ENCODE peak calls at places on chromosomes 4 and X, in six cellular contexts. One of them, this sample, is unnamed.

GRCh38 chrX:110415440-110416167 is 57.0 kb downstream of the RTL9 start:
- DNase-seq in CD4-positive, alpha-beta T cell: no peak
- DNase-seq in B cell: no peak
- DNase-seq in fibroblast of mammary gland: peak
- DNase-seq in neural progenitor cell: no peak
- DNase-seq in MM.1S: no peak
- DNase-seq in this sample: no peak

GRCh38 chr4:128571747-128572146 is 237.8 kb upstream of the JADE1 start:
- DNase-seq in fibroblast of mammary gland: peak
- DNase-seq in MM.1S: peak
- DNase-seq in CD4-positive, alpha-beta T cell: no peak
- DNase-seq in B cell: no peak
- DNase-seq in neural progenitor cell: no peak
- DNase-seq in this sample: peak

GRCh38 chrX:8052909-8053308 is 118.2 kb downstream of the VCX2 start:
- DNase-seq in CD4-positive, alpha-beta T cell: no peak
- DNase-seq in fibroblast of mammary gland: no peak
- DNase-seq in neural progenitor cell: no peak
- DNase-seq in B cell: no peak
- DNase-seq in MM.1S: no peak
- DNase-seq in this sample: no peak

GRCh38 chr4:159256037-159256436 is 153.2 kb downstream of the RAPGEF2 start:
- DNase-seq in CD4-positive, alpha-beta T cell: no peak
- DNase-seq in fibroblast of mammary gland: no peak
- DNase-seq in MM.1S: no peak
- DNase-seq in neural progenitor cell: no peak
- DNase-seq in B cell: no peak
- DNase-seq in this sample: no peak

GRCh38 chrX:150227873-150228272 is 135.2 kb upstream of the MAMLD1 start:
- DNase-seq in CD4-positive, alpha-beta T cell: no peak
- DNase-seq in fibroblast of mammary gland: no peak
- DNase-seq in MM.1S: no peak
- DNase-seq in B cell: no peak
- DNase-seq in neural progenitor cell: no peak
- DNase-seq in this sample: no peak

GRCh38 chrX:15816886-15817285 is 26.6 kb downstream of the ZRSR2 start:
- DNase-seq in B cell: no peak
- DNase-seq in CD4-positive, alpha-beta T cell: no peak
- DNase-seq in MM.1S: peak
- DNase-seq in neural progenitor cell: no peak
- DNase-seq in fibroblast of mammary gland: no peak
- DNase-seq in this sample: no peak

GRCh38 chr4:55906323-55906722 is 42.4 kb upstream of the CEP135 start:
- DNase-seq in MM.1S: no peak
- DNase-seq in CD4-positive, alpha-beta T cell: no peak
- DNase-seq in B cell: no peak
- DNase-seq in neural progenitor cell: no peak
- DNase-seq in fibroblast of mammary gland: no peak
- DNase-seq in this sample: no peak

GRCh38 chr4:152579107-152579764 is 43.3 kb upstream of the FBXW7 start:
- DNase-seq in MM.1S: no peak
- DNase-seq in CD4-positive, alpha-beta T cell: no peak
- DNase-seq in B cell: no peak
- DNase-seq in neural progenitor cell: no peak
- DNase-seq in fibroblast of mammary gland: no peak
- DNase-seq in this sample: no peak

GRCh38 chr4:175790067-175790466 is 22.0 kb downstream of the GPM6A start:
- DNase-seq in B cell: no peak
- DNase-seq in neural progenitor cell: peak
- DNase-seq in fibroblast of mammary gland: no peak
- DNase-seq in CD4-positive, alpha-beta T cell: no peak
- DNase-seq in MM.1S: no peak
- DNase-seq in this sample: no peak

GRCh38 chr4:99817310-99817885 is 771 bp downstream of the DAPP1 start:
- DNase-seq in neural progenitor cell: no peak
- DNase-seq in CD4-positive, alpha-beta T cell: no peak
- DNase-seq in B cell: peak
- DNase-seq in MM.1S: peak
- DNase-seq in fibroblast of mammary gland: no peak
- DNase-seq in this sample: no peak

GRCh38 chrX:15382809-15383208 is 1.4 kb downstream of the VEGFD start:
- DNase-seq in CD4-positive, alpha-beta T cell: no peak
- DNase-seq in B cell: no peak
- DNase-seq in neural progenitor cell: peak
- DNase-seq in fibroblast of mammary gland: no peak
- DNase-seq in MM.1S: no peak
- DNase-seq in this sample: no peak

GRCh38 chrX:7889680-7890079 is 37.5 kb downstream of the PNPLA4 start:
- DNase-seq in B cell: no peak
- DNase-seq in fibroblast of mammary gland: peak
- DNase-seq in CD4-positive, alpha-beta T cell: no peak
- DNase-seq in neural progenitor cell: no peak
- DNase-seq in MM.1S: peak
- DNase-seq in this sample: no peak

GRCh38 chr4:80989921-80990544 is 40.5 kb upstream of the BMP3 start:
- DNase-seq in neural progenitor cell: peak
- DNase-seq in B cell: peak
- DNase-seq in MM.1S: peak
- DNase-seq in CD4-positive, alpha-beta T cell: no peak
- DNase-seq in fibroblast of mammary gland: peak
- DNase-seq in this sample: peak

GRCh38 chr4:76194325-76194724 is 19.3 kb downstream of the SCARB2 start:
- DNase-seq in CD4-positive, alpha-beta T cell: no peak
- DNase-seq in neural progenitor cell: no peak
- DNase-seq in B cell: no peak
- DNase-seq in fibroblast of mammary gland: peak
- DNase-seq in MM.1S: no peak
- DNase-seq in this sample: peak

GRCh38 chr4:185540487-185541125 is 5.3 kb upstream of the PDLIM3 start:
- DNase-seq in CD4-positive, alpha-beta T cell: no peak
- DNase-seq in fibroblast of mammary gland: no peak
- DNase-seq in neural progenitor cell: no peak
- DNase-seq in B cell: no peak
- DNase-seq in MM.1S: no peak
- DNase-seq in this sample: no peak

GRCh38 chrX:153827903-153828302 is 2.4 kb downstream of the PDZD4 start:
- DNase-seq in MM.1S: no peak
- DNase-seq in fibroblast of mammary gland: no peak
- DNase-seq in CD4-positive, alpha-beta T cell: no peak
- DNase-seq in neural progenitor cell: no peak
- DNase-seq in B cell: no peak
- DNase-seq in this sample: no peak

GRCh38 chr4:182015893-182016292 is 227.3 kb upstream of the TENM3 start:
- DNase-seq in B cell: no peak
- DNase-seq in neural progenitor cell: no peak
- DNase-seq in fibroblast of mammary gland: peak
- DNase-seq in MM.1S: no peak
- DNase-seq in CD4-positive, alpha-beta T cell: no peak
- DNase-seq in this sample: no peak

GRCh38 chr4:11074581-11075241 is 354.0 kb downstream of the HS3ST1 start:
- DNase-seq in MM.1S: no peak
- DNase-seq in B cell: no peak
- DNase-seq in neural progenitor cell: no peak
- DNase-seq in CD4-positive, alpha-beta T cell: no peak
- DNase-seq in fibroblast of mammary gland: no peak
- DNase-seq in this sample: no peak

GRCh38 chr4:119667802-119668201 is 39.2 kb upstream of the PDE5A start:
- DNase-seq in MM.1S: no peak
- DNase-seq in CD4-positive, alpha-beta T cell: no peak
- DNase-seq in neural progenitor cell: no peak
- DNase-seq in fibroblast of mammary gland: no peak
- DNase-seq in B cell: no peak
- DNase-seq in this sample: no peak

GRCh38 chrX:8724176-8724757 is 7.7 kb downstream of the ANOS1 start:
- DNase-seq in CD4-positive, alpha-beta T cell: no peak
- DNase-seq in neural progenitor cell: peak
- DNase-seq in MM.1S: no peak
- DNase-seq in fibroblast of mammary gland: no peak
- DNase-seq in B cell: no peak
- DNase-seq in this sample: no peak

GRCh38 chrX:63855896-63856295 is 70.9 kb upstream of the ARHGEF9 start:
- DNase-seq in CD4-positive, alpha-beta T cell: no peak
- DNase-seq in B cell: no peak
- DNase-seq in neural progenitor cell: no peak
- DNase-seq in MM.1S: no peak
- DNase-seq in fibroblast of mammary gland: peak
- DNase-seq in this sample: no peak

GRCh38 chr4:139416073-139416673 is 37.7 kb upstream of the RAB33B start:
- DNase-seq in CD4-positive, alpha-beta T cell: no peak
- DNase-seq in fibroblast of mammary gland: peak
- DNase-seq in B cell: peak
- DNase-seq in MM.1S: peak
- DNase-seq in neural progenitor cell: peak
- DNase-seq in this sample: peak

GRCh38 chr4:121181493-121181892 is 17.4 kb upstream of the TNIP3 start:
- DNase-seq in neural progenitor cell: no peak
- DNase-seq in fibroblast of mammary gland: no peak
- DNase-seq in CD4-positive, alpha-beta T cell: no peak
- DNase-seq in MM.1S: no peak
- DNase-seq in B cell: no peak
- DNase-seq in this sample: no peak

GRCh38 chrX:115894087-115894486 is 276.5 kb upstream of the AGTR2 start:
- DNase-seq in CD4-positive, alpha-beta T cell: no peak
- DNase-seq in fibroblast of mammary gland: peak
- DNase-seq in MM.1S: peak
- DNase-seq in neural progenitor cell: peak
- DNase-seq in B cell: peak
- DNase-seq in this sample: no peak

DNA sequence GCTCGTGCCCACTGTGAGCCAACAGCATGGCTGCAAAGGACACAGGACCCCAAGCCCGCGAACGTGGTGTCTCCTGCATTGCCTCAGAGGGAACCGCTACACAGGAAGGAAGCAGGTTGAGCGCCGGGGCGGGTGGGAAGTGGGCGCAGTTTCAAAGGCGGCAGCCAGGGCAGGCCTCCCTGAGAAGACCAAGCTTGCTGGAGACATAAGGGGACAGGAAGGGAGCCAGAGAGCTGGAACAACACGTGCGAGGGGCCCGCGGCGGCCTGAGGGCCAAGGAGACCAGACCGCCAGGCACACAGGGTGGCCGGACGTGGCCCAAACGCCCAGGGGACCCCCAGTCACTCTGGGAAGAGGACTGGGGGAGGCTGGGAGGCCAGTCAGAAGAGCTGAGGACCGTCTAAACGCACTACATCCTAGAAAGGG is 32.0 kb downstream of the CTBP1 start:
- DNase-seq in B cell: peak
- DNase-seq in MM.1S: no peak
- DNase-seq in neural progenitor cell: no peak
- DNase-seq in fibroblast of mammary gland: no peak
- DNase-seq in CD4-positive, alpha-beta T cell: peak
- DNase-seq in this sample: no peak
- TF ChIP-seq CTCF in B cell: no peak
- TF ChIP-seq CTCF in MM.1S: no peak
- TF ChIP-seq CTCF in neural progenitor cell: no peak
- TF ChIP-seq CTCF in fibroblast of mammary gland: no peak
- TF ChIP-seq CTCF in CD4-positive, alpha-beta T cell: no peak
- TF ChIP-seq CTCF in this sample: no peak

DNA sequence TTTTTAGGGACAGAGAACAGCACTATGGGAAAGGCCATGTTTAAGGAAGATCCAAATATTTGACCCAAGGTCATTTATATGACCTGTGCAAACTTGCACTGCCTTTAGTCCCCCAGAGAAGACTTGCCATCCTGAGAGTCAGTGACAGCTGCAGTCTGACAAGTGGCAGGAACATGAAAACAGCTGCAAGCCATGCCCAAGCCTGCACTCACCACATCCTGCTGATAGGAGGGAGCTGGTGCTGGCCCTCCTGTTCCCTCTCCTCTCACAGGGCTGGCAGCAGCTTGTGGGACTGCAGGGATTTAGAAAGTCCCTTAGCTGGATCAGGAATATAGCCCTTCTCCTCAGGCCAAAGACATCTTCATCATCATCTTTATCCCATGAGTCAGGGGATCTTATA is 187.7 kb downstream of the RAP1GDS1 start:
- DNase-seq in CD4-positive, alpha-beta T cell: peak
- DNase-seq in MM.1S: peak
- DNase-seq in neural progenitor cell: no peak
- DNase-seq in B cell: peak
- DNase-seq in fibroblast of mammary gland: no peak
- DNase-seq in this sample: no peak
- TF ChIP-seq CTCF in CD4-positive, alpha-beta T cell: no peak
- TF ChIP-seq CTCF in MM.1S: no peak
- TF ChIP-seq CTCF in neural progenitor cell: no peak
- TF ChIP-seq CTCF in B cell: no peak
- TF ChIP-seq CTCF in fibroblast of mammary gland: no peak
- TF ChIP-seq CTCF in this sample: no peak

GRCh38 chr4:154344686-154345085 is 146.9 kb downstream of the DCHS2 start:
- DNase-seq in MM.1S: no peak
- DNase-seq in B cell: no peak
- DNase-seq in neural progenitor cell: peak
- DNase-seq in fibroblast of mammary gland: no peak
- DNase-seq in CD4-positive, alpha-beta T cell: no peak
- DNase-seq in this sample: no peak

GRCh38 chr4:154345359-154345758 is 146.2 kb downstream of the DCHS2 start:
- DNase-seq in MM.1S: no peak
- DNase-seq in fibroblast of mammary gland: no peak
- DNase-seq in CD4-positive, alpha-beta T cell: no peak
- DNase-seq in B cell: no peak
- DNase-seq in neural progenitor cell: no peak
- DNase-seq in this sample: no peak

GRCh38 chr4:154349829-154350228 is 141.8 kb downstream of the DCHS2 start:
- DNase-seq in MM.1S: peak
- DNase-seq in fibroblast of mammary gland: no peak
- DNase-seq in neural progenitor cell: peak
- DNase-seq in B cell: peak
- DNase-seq in CD4-positive, alpha-beta T cell: no peak
- DNase-seq in this sample: no peak

GRCh38 chr4:154348657-154349056 is 142.9 kb downstream of the DCHS2 start:
- DNase-seq in neural progenitor cell: no peak
- DNase-seq in CD4-positive, alpha-beta T cell: no peak
- DNase-seq in fibroblast of mammary gland: no peak
- DNase-seq in B cell: no peak
- DNase-seq in MM.1S: no peak
- DNase-seq in this sample: no peak
- TF ChIP-seq CTCF in neural progenitor cell: peak
- TF ChIP-seq CTCF in CD4-positive, alpha-beta T cell: no peak
- TF ChIP-seq CTCF in fibroblast of mammary gland: no peak
- TF ChIP-seq CTCF in B cell: no peak
- TF ChIP-seq CTCF in MM.1S: no peak
- TF ChIP-seq CTCF in this sample: no peak

DNA sequence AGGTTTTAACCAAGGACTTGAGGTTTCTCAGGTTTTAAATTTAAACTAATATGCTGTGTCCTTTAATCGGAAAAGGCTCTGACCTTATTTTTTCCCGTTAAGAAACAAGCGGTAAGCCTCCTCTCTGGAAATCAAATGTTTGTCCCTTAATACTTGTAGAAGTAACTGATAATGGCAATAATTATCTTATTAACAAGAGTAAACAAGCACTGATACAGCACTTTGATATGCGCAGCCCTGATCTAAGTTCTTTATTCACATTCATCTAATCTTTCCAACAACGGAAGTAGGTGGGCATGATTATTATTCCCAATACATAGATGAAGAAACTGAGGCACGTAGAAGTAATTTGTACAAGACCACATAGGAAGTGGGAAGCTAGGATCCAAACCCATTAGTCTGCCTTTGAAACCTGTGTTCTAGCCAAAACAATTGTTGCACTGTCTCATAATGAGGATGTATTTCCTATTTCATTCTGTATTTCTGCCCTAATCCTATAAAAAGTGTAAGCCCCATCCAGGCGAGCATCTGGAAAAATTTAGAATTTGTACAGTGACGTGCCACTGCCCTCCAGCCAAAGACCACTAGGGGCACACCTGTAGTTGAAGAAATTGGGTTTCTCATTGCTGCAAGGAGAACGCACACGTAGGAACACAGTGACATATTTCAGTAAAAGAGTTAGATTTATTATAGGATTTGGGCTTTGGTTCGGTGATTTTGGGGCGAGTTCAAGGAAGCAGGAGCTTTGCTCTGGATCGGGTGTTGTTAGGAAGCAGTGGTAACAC is 605 bp downstream of the CXorf58 start:
- DNase-seq in neural progenitor cell: no peak
- DNase-seq in MM.1S: peak
- DNase-seq in fibroblast of mammary gland: no peak
- DNase-seq in B cell: peak
- DNase-seq in CD4-positive, alpha-beta T cell: no peak
- DNase-seq in this sample: no peak
- TF ChIP-seq CTCF in neural progenitor cell: peak
- TF ChIP-seq CTCF in MM.1S: peak
- TF ChIP-seq CTCF in fibroblast of mammary gland: peak
- TF ChIP-seq CTCF in B cell: no peak
- TF ChIP-seq CTCF in CD4-positive, alpha-beta T cell: no peak
- TF ChIP-seq CTCF in this sample: peak

This sample was measured in AG09319.